ENCODE peak calls at places on chromosomes 4 and X, in eight cellular contexts. S, Z, G, W, T, X, M and A are unnamed samples.

GRCh38 chr4:7472443-7473013 is 37.8 kb upstream of the PSAPL1 start:
- DNase-seq in S (no peak), Z (no peak), G (no peak), W (no peak), T (no peak), X (no peak), M (no peak), A (no peak)

GRCh38 chrX:23505531-23506303 is 161.6 kb upstream of the PRDX4 start:
- DNase-seq in S (no peak), Z (no peak), G (no peak), W (no peak), T (no peak), X (peak), M (no peak), A (no peak)

GRCh38 chr4:81215936-81216335 is 914 bp upstream of the PRKG2 start:
- DNase-seq in S (no peak), Z (no peak), G (no peak), W (no peak), T (no peak), X (no peak), M (no peak), A (no peak)

GRCh38 chrX:148337873-148338272 is 162.5 kb upstream of the AFF2 start:
- DNase-seq in S (no peak), Z (no peak), G (no peak), W (no peak), T (no peak), X (no peak), M (no peak), A (no peak)

GRCh38 chr4:18033111-18034085 is 11.8 kb upstream of the LCORL start:
- DNase-seq in S (no peak), Z (no peak), G (no peak), W (no peak), T (no peak), X (no peak), M (no peak), A (peak)

GRCh38 chrX:49101629-49101984 is 21.9 kb upstream of the WDR45 start:
- DNase-seq in S (no peak), Z (no peak), G (no peak), W (no peak), T (no peak), X (no peak), M (no peak), A (no peak)

GRCh38 chr4:156576946-156577345 is 394.7 kb downstream of the PDGFC start:
- DNase-seq in S (no peak), Z (no peak), G (no peak), W (no peak), T (no peak), X (no peak), M (no peak), A (no peak)

GRCh38 chr4:182142146-182143085 is 100.8 kb upstream of the TENM3 start:
- DNase-seq in S (no peak), Z (peak), G (no peak), W (no peak), T (no peak), X (no peak), M (no peak), A (no peak)

GRCh38 chr4:34047363-34047762 is 2197.0 kb downstream of the ARAP2 start:
- DNase-seq in S (no peak), Z (no peak), G (no peak), W (no peak), T (no peak), X (no peak), M (no peak), A (no peak)

GRCh38 chr4:64230709-64231310 is 178.4 kb downstream of the TECRL start:
- DNase-seq in S (no peak), Z (no peak), G (no peak), W (no peak), T (no peak), X (peak), M (no peak), A (no peak)

GRCh38 chr4:27524224-27524623 is 663.6 kb downstream of the STIM2 start:
- DNase-seq in S (no peak), Z (no peak), G (no peak), W (no peak), T (no peak), X (no peak), M (no peak), A (no peak)

GRCh38 chr4:89661490-89661889 is 175.5 kb downstream of the SNCA start:
- DNase-seq in S (no peak), Z (no peak), G (peak), W (no peak), T (no peak), X (peak), M (no peak), A (no peak)